ENCODE peak calls at places on chromosome 1, in five cellular contexts. I, A, T, R and E are unnamed samples.

GRCh38 chr1:160539896-160540858 is 17.1 kb upstream of the SLAMF6 start:
- DNase-seq in I (peak), A (no peak), T (no peak), R (peak), E (peak)

GRCh38 chr1:2358651-2359640 is 32.4 kb downstream of the MORN1 start:
- DNase-seq in I (no peak), A (no peak), T (no peak), R (no peak), E (no peak)

GRCh38 chr1:204837440-204838084 is 33.1 kb upstream of the NFASC start:
- DNase-seq in I (peak), A (no peak), T (no peak), R (peak), E (peak)

GRCh38 chr1:157852476-157852875 is 10.9 kb upstream of the CD5L start:
- DNase-seq in I (no peak), A (no peak), T (no peak), R (no peak), E (no peak)

GRCh38 chr1:88877382-88877825 is 14.0 kb downstream of the GTF2B start:
- DNase-seq in I (no peak), A (no peak), T (no peak), R (no peak), E (no peak)

GRCh38 chr1:109929588-109930251 is 19.1 kb downstream of the CSF1 start:
- DNase-seq in I (no peak), A (no peak), T (no peak), R (no peak), E (no peak)

GRCh38 chr1:3888301-3888700 is 11.8 kb downstream of the C1orf174 start:
- DNase-seq in I (no peak), A (no peak), T (no peak), R (no peak), E (no peak)

GRCh38 chr1:111517464-111518225 is 14.2 kb upstream of the ADORA3 start:
- DNase-seq in I (peak), A (no peak), T (no peak), R (no peak), E (peak)

GRCh38 chr1:193589597-193590040 is 403.2 kb upstream of the B3GALT2 start:
- DNase-seq in I (no peak), A (no peak), T (no peak), R (no peak), E (no peak)

GRCh38 chr1:228016181-228016510 is 9.3 kb downstream of the WNT3A start:
- DNase-seq in I (no peak), A (no peak), T (no peak), R (no peak), E (no peak)

GRCh38 chr1:158028956-158029355 is 35.5 kb downstream of the KIRREL1 start:
- DNase-seq in I (no peak), A (no peak), T (no peak), R (no peak), E (no peak)

GRCh38 chr1:3016641-3017439 is 4.4 kb upstream of the ACTRT2 start:
- DNase-seq in I (no peak), A (no peak), T (no peak), R (no peak), E (no peak)

GRCh38 chr1:33050221-33051076 is 13.8 kb upstream of the AK2 start:
- DNase-seq in I (no peak), A (no peak), T (no peak), R (no peak), E (no peak)

GRCh38 chr1:183635112-183635605 is 424 bp downstream of the ARPC5 start:
- DNase-seq in I (peak), A (no peak), T (peak), R (peak), E (peak)

GRCh38 chr1:63429281-63429680 is 61.9 kb downstream of the ALG6 start:
- DNase-seq in I (no peak), A (no peak), T (no peak), R (no peak), E (no peak)

GRCh38 chr1:44784094-44785026 is 3.6 kb downstream of the BEST4 start:
- DNase-seq in I (peak), A (no peak), T (no peak), R (no peak), E (peak)

GRCh38 chr1:54934869-54935268 is 45.6 kb upstream of the TMEM61 start:
- DNase-seq in I (no peak), A (no peak), T (no peak), R (no peak), E (no peak)

GRCh38 chr1:173333581-173333980 is 126.5 kb upstream of the TNFSF4 start:
- DNase-seq in I (peak), A (no peak), T (no peak), R (no peak), E (no peak)

GRCh38 chr1:3231826-3232225 is 162.8 kb downstream of the PRDM16 start:
- DNase-seq in I (no peak), A (no peak), T (no peak), R (no peak), E (no peak)

GRCh38 chr1:230011333-230012092 is 55.5 kb upstream of the GALNT2 start:
- DNase-seq in I (no peak), A (no peak), T (no peak), R (no peak), E (no peak)

GRCh38 chr1:1264868-1265272 is 8.8 kb downstream of the UBE2J2 start:
- DNase-seq in I (no peak), A (no peak), T (no peak), R (no peak), E (peak)

GRCh38 chr1:77371396-77371795 is 89.6 kb downstream of the AK5 start:
- DNase-seq in I (no peak), A (no peak), T (no peak), R (no peak), E (no peak)

GRCh38 chr1:114338491-114338890 is 172.5 kb downstream of the TRIM33 start:
- DNase-seq in I (no peak), A (peak), T (no peak), R (no peak), E (no peak)

GRCh38 chr1:58779837-58780585 is 3.8 kb downstream of the JUN start:
- DNase-seq in I (no peak), A (peak), T (no peak), R (no peak), E (peak)

GRCh38 chr1:89503690-89504089 is 20.9 kb upstream of the LRRC8B start:
- DNase-seq in I (no peak), A (no peak), T (no peak), R (no peak), E (no peak)

GRCh38 chr1:208145167-208145566 is 99.0 kb downstream of the PLXNA2 start:
- DNase-seq in I (no peak), A (peak), T (no peak), R (no peak), E (no peak)

GRCh38 chr1:31652891-31653489 is 8.3 kb upstream of the PEF1 start:
- DNase-seq in I (no peak), A (no peak), T (no peak), R (no peak), E (no peak)

GRCh38 chr1:172394167-172394751 is 26.2 kb upstream of the C1orf105 start:
- DNase-seq in I (peak), A (no peak), T (no peak), R (no peak), E (peak)

GRCh38 chr1:162055062-162055461 is 14.4 kb upstream of the NOS1AP start:
- DNase-seq in I (no peak), A (no peak), T (no peak), R (no peak), E (no peak)

GRCh38 chr1:44720281-44720680 is 10.7 kb downstream of the RNU5D-1 start:
- DNase-seq in I (no peak), A (no peak), T (no peak), R (no peak), E (no peak)

GRCh38 chr1:87452648-87453047 is 124.0 kb downstream of the LMO4 start:
- DNase-seq in I (no peak), A (no peak), T (no peak), R (no peak), E (no peak)

GRCh38 chr1:62882705-62883104 is 98.8 kb downstream of the ATG4C start:
- DNase-seq in I (no peak), A (no peak), T (no peak), R (no peak), E (no peak)

GRCh38 chr1:99700020-99700419 is 54.1 kb downstream of the PALMD start:
- DNase-seq in I (no peak), A (no peak), T (no peak), R (no peak), E (no peak)

GRCh38 chr1:225881081-225882007 is 836 bp downstream of the TMEM63A start:
- DNase-seq in I (peak), A (no peak), T (peak), R (no peak), E (peak)

GRCh38 chr1:10507111-10507879 is 32.5 kb downstream of the PEX14 start:
- DNase-seq in I (peak), A (peak), T (peak), R (peak), E (peak)